ENCODE peak calls at places on chromosomes 16 and 17, in six cellular contexts. One of them, this sample, is unnamed.

GRCh38 chr17:42895185-42895555 is 5.4 kb upstream of the G6PC1 start:
- DNase-seq in CD4-positive, alpha-beta memory T cell: no peak
- DNase-seq in SJSA1: no peak
- DNase-seq in fibroblast of lung: peak; percentile 88
- DNase-seq in IMR-90: peak; percentile 90
- DNase-seq in heart right ventricle: no peak
- DNase-seq in this sample: peak; percentile 41

GRCh38 chr16:25089346-25089745 is 22.2 kb upstream of the LCMT1 start:
- DNase-seq in CD4-positive, alpha-beta memory T cell: no peak
- DNase-seq in SJSA1: no peak
- DNase-seq in fibroblast of lung: no peak
- DNase-seq in IMR-90: no peak
- DNase-seq in heart right ventricle: no peak
- DNase-seq in this sample: no peak

GRCh38 chr17:7173687-7174602 is 5.2 kb downstream of the ASGR1 start:
- DNase-seq in CD4-positive, alpha-beta memory T cell: peak; percentile 41
- DNase-seq in SJSA1: no peak
- DNase-seq in fibroblast of lung: peak; percentile 27
- DNase-seq in IMR-90: no peak
- DNase-seq in heart right ventricle: peak; percentile 58
- DNase-seq in this sample: no peak

GRCh38 chr17:50101346-50102163 is 6.4 kb downstream of the PDK2 start:
- DNase-seq in CD4-positive, alpha-beta memory T cell: no peak
- DNase-seq in SJSA1: no peak
- DNase-seq in fibroblast of lung: no peak
- DNase-seq in IMR-90: peak; percentile 26
- DNase-seq in heart right ventricle: peak; percentile 70
- DNase-seq in this sample: no peak

GRCh38 chr17:46928472-46929261 is 5.7 kb downstream of the GOSR2 start:
- DNase-seq in CD4-positive, alpha-beta memory T cell: no peak
- DNase-seq in SJSA1: no peak
- DNase-seq in fibroblast of lung: no peak
- DNase-seq in IMR-90: no peak
- DNase-seq in heart right ventricle: no peak
- DNase-seq in this sample: no peak

GRCh38 chr16:73060948-73061495 is 13.1 kb upstream of the ZFHX3 start:
- DNase-seq in CD4-positive, alpha-beta memory T cell: no peak
- DNase-seq in SJSA1: no peak
- DNase-seq in fibroblast of lung: no peak
- DNase-seq in IMR-90: no peak
- DNase-seq in heart right ventricle: no peak
- DNase-seq in this sample: no peak

GRCh38 chr17:81329927-81330883 is 35.1 kb upstream of the SLC38A10 start:
- DNase-seq in CD4-positive, alpha-beta memory T cell: no peak
- DNase-seq in SJSA1: no peak
- DNase-seq in fibroblast of lung: peak; percentile 8
- DNase-seq in IMR-90: no peak
- DNase-seq in heart right ventricle: no peak
- DNase-seq in this sample: no peak

GRCh38 chr17:80584171-80584905 is 39.7 kb downstream of the RPTOR start:
- DNase-seq in CD4-positive, alpha-beta memory T cell: no peak
- DNase-seq in SJSA1: no peak
- DNase-seq in fibroblast of lung: peak; percentile 77
- DNase-seq in IMR-90: peak; percentile 26
- DNase-seq in heart right ventricle: no peak
- DNase-seq in this sample: no peak

GRCh38 chr17:60065867-60066266 is 12.9 kb downstream of the HEATR6 start:
- DNase-seq in CD4-positive, alpha-beta memory T cell: no peak
- DNase-seq in SJSA1: no peak
- DNase-seq in fibroblast of lung: no peak
- DNase-seq in IMR-90: no peak
- DNase-seq in heart right ventricle: no peak
- DNase-seq in this sample: no peak

GRCh38 chr17:82094931-82095776 is 2.9 kb downstream of the FASN start:
- DNase-seq in CD4-positive, alpha-beta memory T cell: no peak
- DNase-seq in SJSA1: no peak
- DNase-seq in fibroblast of lung: no peak
- DNase-seq in IMR-90: no peak
- DNase-seq in heart right ventricle: no peak
- DNase-seq in this sample: no peak

GRCh38 chr17:62790554-62790953 is 17.6 kb downstream of the MARCHF10 start:
- DNase-seq in CD4-positive, alpha-beta memory T cell: no peak
- DNase-seq in SJSA1: peak; percentile 48
- DNase-seq in fibroblast of lung: peak; percentile 94
- DNase-seq in IMR-90: peak; percentile 93
- DNase-seq in heart right ventricle: no peak
- DNase-seq in this sample: no peak

GRCh38 chr17:1294157-1294717 is 14.8 kb downstream of the TRARG1 start:
- DNase-seq in CD4-positive, alpha-beta memory T cell: peak; percentile 95
- DNase-seq in SJSA1: no peak
- DNase-seq in fibroblast of lung: no peak
- DNase-seq in IMR-90: no peak
- DNase-seq in heart right ventricle: no peak
- DNase-seq in this sample: no peak

DNA sequence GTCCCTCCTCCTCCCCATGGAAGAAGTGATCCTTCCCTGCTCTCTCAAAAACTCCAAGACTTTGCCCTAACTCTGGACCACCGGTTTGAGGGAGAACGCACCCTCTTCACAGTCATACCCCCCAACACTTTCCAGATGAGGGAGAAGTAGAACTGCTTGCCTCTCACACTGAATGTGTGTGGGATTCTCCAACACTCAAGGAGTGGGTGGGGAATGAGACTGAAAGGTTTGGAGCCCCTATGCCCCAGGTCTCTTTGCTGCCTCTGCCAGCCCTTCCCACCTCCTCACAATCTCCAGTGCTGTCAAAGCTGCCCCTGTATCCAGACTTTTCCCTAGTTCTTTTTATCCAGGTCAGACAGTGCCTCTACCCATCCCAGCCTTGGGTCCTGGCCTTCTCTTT is 11.4 kb downstream of the HOXB4 start:
- DNase-seq in CD4-positive, alpha-beta memory T cell: no peak
- DNase-seq in SJSA1: no peak
- DNase-seq in fibroblast of lung: no peak
- DNase-seq in IMR-90: no peak
- DNase-seq in heart right ventricle: no peak
- DNase-seq in this sample: no peak
- H3K27me3 ChIP-seq in CD4-positive, alpha-beta memory T cell: no peaks in the 10 kb centered on the region
- H3K27me3 ChIP-seq in SJSA1: no peaks in the 10 kb centered on the region
- H3K27me3 ChIP-seq in fibroblast of lung: no peaks in the 10 kb centered on the region
- H3K27me3 ChIP-seq in IMR-90: no peaks in the 10 kb centered on the region
- H3K27me3 ChIP-seq in heart right ventricle: peaks cover 100% of the 10 kb centered on the region
- H3K27me3 ChIP-seq in this sample: peaks cover 80% of the 10 kb centered on the region

DNA sequence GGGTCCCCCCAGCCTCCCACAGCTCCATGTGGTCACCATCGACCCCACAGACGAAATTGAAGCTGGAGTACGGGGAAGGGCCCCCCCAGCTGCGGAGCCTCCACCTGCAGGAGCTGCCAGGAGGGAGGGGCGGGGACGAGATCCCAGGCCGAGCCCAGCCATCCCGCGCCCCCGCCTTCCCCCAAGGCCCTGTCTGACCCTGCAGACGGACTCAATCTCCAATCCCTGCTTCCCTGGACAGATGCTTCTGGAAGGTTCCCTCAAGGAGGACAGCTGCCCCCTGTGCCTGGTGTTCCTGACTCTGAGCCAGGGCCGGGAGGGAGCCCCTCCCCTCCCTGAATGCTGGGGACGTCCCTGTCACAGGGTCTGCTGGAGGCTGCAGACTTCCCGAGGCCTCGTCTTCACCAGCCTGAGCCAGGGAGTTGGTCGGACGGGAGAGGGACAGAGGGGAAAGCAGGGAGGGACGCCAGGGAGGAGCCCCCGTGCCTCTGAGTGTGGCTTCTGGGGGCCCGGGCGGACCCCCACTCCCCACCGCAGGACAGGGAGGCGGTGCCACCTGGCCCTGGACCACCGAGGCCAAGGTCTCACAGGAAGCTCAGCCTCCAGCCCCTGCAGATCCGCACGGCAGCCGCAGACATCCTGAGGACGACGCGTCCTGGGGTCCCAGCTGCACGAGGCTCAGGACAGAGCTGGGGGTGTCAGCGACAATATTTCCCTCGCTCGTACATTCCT is 21.3 kb upstream of the C1QTNF8 start:
- DNase-seq in CD4-positive, alpha-beta memory T cell: no peak
- DNase-seq in SJSA1: no peak
- DNase-seq in fibroblast of lung: no peak
- DNase-seq in IMR-90: no peak
- DNase-seq in heart right ventricle: no peak
- DNase-seq in this sample: no peak
- H3K27me3 ChIP-seq in CD4-positive, alpha-beta memory T cell: no peaks in the 10 kb centered on the region
- H3K27me3 ChIP-seq in SJSA1: peaks cover 85% of the 10 kb centered on the region
- H3K27me3 ChIP-seq in fibroblast of lung: no peaks in the 10 kb centered on the region
- H3K27me3 ChIP-seq in IMR-90: peaks cover 30% of the 10 kb centered on the region
- H3K27me3 ChIP-seq in heart right ventricle: peaks cover 75% of the 10 kb centered on the region
- H3K27me3 ChIP-seq in this sample: peaks cover 15% of the 10 kb centered on the region

GRCh38 chr16:77785365-77785764 is 3.0 kb upstream of the VAT1L start:
- DNase-seq in CD4-positive, alpha-beta memory T cell: no peak
- DNase-seq in SJSA1: no peak
- DNase-seq in fibroblast of lung: no peak
- DNase-seq in IMR-90: no peak
- DNase-seq in heart right ventricle: no peak
- DNase-seq in this sample: no peak
- H3K27me3 ChIP-seq in CD4-positive, alpha-beta memory T cell: peaks cover 16% of the 10 kb centered on the region
- H3K27me3 ChIP-seq in SJSA1: peaks cover 41% of the 10 kb centered on the region
- H3K27me3 ChIP-seq in fibroblast of lung: peaks cover 6% of the 10 kb centered on the region
- H3K27me3 ChIP-seq in IMR-90: peaks cover 4% of the 10 kb centered on the region
- H3K27me3 ChIP-seq in heart right ventricle: peaks cover 46% of the 10 kb centered on the region
- H3K27me3 ChIP-seq in this sample: peaks cover 40% of the 10 kb centered on the region

DNA sequence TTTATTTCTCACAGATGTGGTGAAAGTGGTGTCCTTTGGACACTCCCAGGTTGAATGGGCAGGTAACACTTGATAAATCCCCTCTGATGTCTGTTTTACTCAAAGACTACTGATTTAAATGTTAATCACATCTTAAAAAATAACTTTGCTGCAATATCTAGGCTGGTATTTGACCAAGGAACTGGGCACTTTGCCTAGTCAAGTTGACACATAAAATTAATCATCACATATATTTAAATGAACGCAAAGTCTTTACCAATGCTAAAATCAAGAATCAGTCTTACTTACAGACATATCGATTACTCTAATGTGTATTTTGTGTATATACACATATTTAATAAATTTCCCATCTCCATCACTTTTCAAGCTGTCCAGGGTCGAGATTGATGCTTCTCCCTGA is 7.0 kb downstream of the MT2A start:
- DNase-seq in CD4-positive, alpha-beta memory T cell: no peak
- DNase-seq in SJSA1: no peak
- DNase-seq in fibroblast of lung: peak; percentile 65
- DNase-seq in IMR-90: peak; percentile 48
- DNase-seq in heart right ventricle: no peak
- DNase-seq in this sample: no peak
- H3K27me3 ChIP-seq in CD4-positive, alpha-beta memory T cell: no peaks in the 10 kb centered on the region
- H3K27me3 ChIP-seq in SJSA1: no peaks in the 10 kb centered on the region
- H3K27me3 ChIP-seq in fibroblast of lung: no peaks in the 10 kb centered on the region
- H3K27me3 ChIP-seq in IMR-90: no peaks in the 10 kb centered on the region
- H3K27me3 ChIP-seq in heart right ventricle: no peaks in the 10 kb centered on the region
- H3K27me3 ChIP-seq in this sample: no peaks in the 10 kb centered on the region

This sample was measured in keratinocyte.